ENCODE peak calls at places on chromosomes 4 and X, in four cellular contexts. Z is occipital lobe; F is left ventricle myocardium superior; O is stimulated activated CD4-positive, alpha-beta T cell treated with anti-CD3 and anti-CD28 coated beads, Interleukin-4, amount 100 ng/mL, for 1 hour. G is an unnamed sample.

GRCh38 chr4:121462660-121463261 is 81.9 kb upstream of the QRFPR start:
- DNase-seq in F (no peak), Z (no peak), O (peak), G (peak)

GRCh38 chr4:123453006-123453685 is 56.6 kb downstream of the SPRY1 start:
- DNase-seq in F (no peak), Z (no peak), O (no peak), G (no peak)

GRCh38 chr4:59630922-59631321 is 1569.2 kb upstream of the ADGRL3 start:
- DNase-seq in F (no peak), Z (no peak), O (no peak), G (no peak)

GRCh38 chr4:39706334-39706733 is 8.4 kb downstream of the UBE2K start:
- DNase-seq in O (no peak), F (peak), Z (no peak), G (no peak)

GRCh38 chrX:131677655-131678628 is 134.1 kb downstream of the OR13H1 start:
- DNase-seq in Z (no peak), F (no peak), O (peak), G (peak)

GRCh38 chr4:183855651-183856190 is 49.4 kb upstream of the STOX2 start:
- DNase-seq in O (no peak), F (no peak), Z (no peak), G (no peak)

GRCh38 chr4:58665649-58666048 is 1555.5 kb upstream of the IGFBP7 start:
- DNase-seq in O (no peak), Z (no peak), F (no peak), G (no peak)

GRCh38 chr4:170003071-170004070 is 22.8 kb downstream of the MFAP3L start:
- DNase-seq in F (no peak), Z (no peak), O (no peak), G (no peak)

GRCh38 chrX:119784747-119785446 is 6.5 kb downstream of the RPL39 start:
- DNase-seq in F (no peak), O (peak), Z (no peak), G (peak)

GRCh38 chr4:40363945-40364344 is 28.8 kb downstream of the CHRNA9 start:
- DNase-seq in O (no peak), Z (no peak), F (no peak), G (no peak)

GRCh38 chr4:8352368-8353157 is 83.0 kb downstream of the HTRA3 start:
- DNase-seq in F (no peak), O (no peak), Z (no peak), G (no peak)

GRCh38 chrX:56795309-56795868 is 66.3 kb downstream of the NBDY start:
- DNase-seq in O (no peak), Z (no peak), F (no peak), G (no peak)

GRCh38 chr4:104941661-104942062 is 205.0 kb upstream of the TET2 start:
- DNase-seq in O (no peak), Z (no peak), F (no peak), G (no peak)

GRCh38 chrX:10108288-10108687 is 48.5 kb upstream of the CLCN4 start:
- DNase-seq in O (no peak), F (no peak), Z (no peak), G (peak)

GRCh38 chr4:121217385-121217784 is 53.3 kb upstream of the TNIP3 start:
- DNase-seq in F (no peak), Z (no peak), O (no peak), G (no peak)

GRCh38 chr4:128517096-128517738 is 229.6 kb upstream of the PGRMC2 start:
- DNase-seq in F (no peak), O (no peak), Z (no peak), G (no peak)

GRCh38 chrX:50579955-50580354 is 109.3 kb upstream of the DGKK start:
- DNase-seq in O (peak), Z (no peak), F (no peak), G (peak)

GRCh38 chrX:31508338-31508737 is 436.5 kb upstream of the FTHL17 start:
- DNase-seq in F (no peak), Z (no peak), O (no peak), G (no peak)

GRCh38 chr4:144712775-144713174 is 66.8 kb downstream of the HHIP start:
- DNase-seq in F (no peak), Z (no peak), O (no peak), G (no peak)

GRCh38 chrX:53251307-53251706 is 26.3 kb upstream of the KDM5C start:
- DNase-seq in F (no peak), Z (no peak), O (no peak), G (no peak)

GRCh38 chr4:108118505-108118904 is 50.2 kb downstream of the LEF1 start:
- DNase-seq in O (no peak), Z (no peak), F (no peak), G (no peak)

GRCh38 chr4:1290165-1290977 is 680 bp downstream of the MAEA start:
- DNase-seq in F (peak), Z (no peak), O (no peak), G (no peak)

GRCh38 chr4:154143720-154144119 is 347.9 kb downstream of the DCHS2 start:
- DNase-seq in Z (no peak), O (no peak), F (no peak), G (no peak)

GRCh38 chrX:136065044-136065671 is 79.9 kb downstream of the SLC9A6 start:
- DNase-seq in O (peak), F (peak), Z (no peak), G (no peak)

GRCh38 chr4:2354127-2354526 is 64.3 kb downstream of the ZFYVE28 start:
- DNase-seq in O (no peak), F (no peak), Z (no peak), G (no peak)

GRCh38 chr4:158015241-158015640 is 157.6 kb downstream of the GASK1B start:
- DNase-seq in O (no peak), Z (no peak), F (no peak), G (no peak)

GRCh38 chr4:102761478-102761790 is 666 bp upstream of the MANBA start:
- DNase-seq in O (no peak), F (no peak), Z (no peak), G (no peak)

GRCh38 chrX:16586371-16587112 is 63.4 kb upstream of the S100G start:
- DNase-seq in O (no peak), Z (no peak), F (no peak), G (no peak)

GRCh38 chr4:15025693-15026092 is 23.4 kb downstream of the CPEB2 start:
- DNase-seq in F (no peak), O (no peak), Z (no peak), G (no peak)

GRCh38 chr4:38101563-38101962 is 141.4 kb downstream of the PTTG2 start:
- DNase-seq in Z (no peak), O (no peak), F (no peak), G (no peak)

GRCh38 chrX:154516655-154517100 is 646 bp upstream of the FAM3A start:
- DNase-seq in Z (no peak), O (no peak), F (no peak), G (no peak)

GRCh38 chr4:31655328-31655727 is 935.2 kb downstream of the PCDH7 start:
- DNase-seq in Z (no peak), O (no peak), F (no peak), G (no peak)

GRCh38 chrX:136920001-136920400 is 39.5 kb upstream of the RBMX start:
- DNase-seq in F (no peak), Z (no peak), O (no peak), G (no peak)

GRCh38 chr4:58406762-58407161 is 1296.6 kb upstream of the IGFBP7 start:
- DNase-seq in O (no peak), F (no peak), Z (no peak), G (no peak)

GRCh38 chr4:167117273-167117672 is 117.0 kb downstream of the SPOCK3 start:
- DNase-seq in Z (no peak), O (no peak), F (no peak), G (no peak)

GRCh38 chrX:37350034-37350365 is 836 bp downstream of the PRRG1 start:
- DNase-seq in F (no peak), Z (no peak), O (no peak), G (no peak)

GRCh38 chr4:74005528-74005927 is 7.1 kb upstream of the CXCL5 start:
- DNase-seq in Z (no peak), F (no peak), O (no peak), G (no peak)